ENCODE peak calls at places on chromosomes 4 and X, in six cellular contexts. One of them, this sample, is unnamed.

GRCh38 chr4:6963139-6963611 is 53.5 kb downstream of the TBC1D14 start:
- DNase-seq in PC-9: no peak
- DNase-seq in lung: no peak
- DNase-seq in tibial artery: no peak
- DNase-seq in psoas muscle: no peak
- DNase-seq in colonic mucosa: no peak
- DNase-seq in this sample: no peak

GRCh38 chr4:119984998-119985397 is 81.7 kb downstream of the MAD2L1 start:
- DNase-seq in tibial artery: no peak
- DNase-seq in colonic mucosa: no peak
- DNase-seq in lung: no peak
- DNase-seq in PC-9: no peak
- DNase-seq in psoas muscle: no peak
- DNase-seq in this sample: no peak

GRCh38 chrX:126456136-126456535 is 96.5 kb downstream of the DCAF12L1 start:
- DNase-seq in PC-9: no peak
- DNase-seq in lung: no peak
- DNase-seq in colonic mucosa: no peak
- DNase-seq in tibial artery: no peak
- DNase-seq in psoas muscle: no peak
- DNase-seq in this sample: no peak

GRCh38 chrX:137999071-137999470 is 433.1 kb downstream of the ZIC3 start:
- DNase-seq in colonic mucosa: no peak
- DNase-seq in psoas muscle: no peak
- DNase-seq in lung: no peak
- DNase-seq in PC-9: no peak
- DNase-seq in tibial artery: no peak
- DNase-seq in this sample: no peak

GRCh38 chr4:176291748-176292147 is 22.7 kb upstream of the ASB5 start:
- DNase-seq in lung: no peak
- DNase-seq in colonic mucosa: no peak
- DNase-seq in psoas muscle: no peak
- DNase-seq in tibial artery: no peak
- DNase-seq in PC-9: no peak
- DNase-seq in this sample: no peak

GRCh38 chr4:181148470-181148869 is 1094.7 kb upstream of the TENM3 start:
- DNase-seq in PC-9: no peak
- DNase-seq in lung: no peak
- DNase-seq in tibial artery: no peak
- DNase-seq in psoas muscle: no peak
- DNase-seq in colonic mucosa: no peak
- DNase-seq in this sample: no peak

GRCh38 chr4:4984186-4984585 is 35.1 kb downstream of the CYTL1 start:
- DNase-seq in colonic mucosa: no peak
- DNase-seq in psoas muscle: no peak
- DNase-seq in lung: no peak
- DNase-seq in PC-9: no peak
- DNase-seq in tibial artery: no peak
- DNase-seq in this sample: no peak

GRCh38 chrX:2691543-2692220 is 587 bp downstream of the CD99 start:
- DNase-seq in lung: peak; percentile 56
- DNase-seq in PC-9: peak; percentile 19
- DNase-seq in tibial artery: peak; percentile 72
- DNase-seq in colonic mucosa: peak; percentile 70
- DNase-seq in psoas muscle: peak; percentile 77
- DNase-seq in this sample: no peak

GRCh38 chr4:72205831-72206230 is 174.0 kb downstream of the NPFFR2 start:
- DNase-seq in psoas muscle: no peak
- DNase-seq in colonic mucosa: no peak
- DNase-seq in tibial artery: no peak
- DNase-seq in lung: no peak
- DNase-seq in PC-9: peak; percentile 6
- DNase-seq in this sample: no peak

GRCh38 chr4:128766781-128767180 is 42.7 kb upstream of the JADE1 start:
- DNase-seq in lung: no peak
- DNase-seq in tibial artery: no peak
- DNase-seq in PC-9: no peak
- DNase-seq in colonic mucosa: no peak
- DNase-seq in psoas muscle: no peak
- DNase-seq in this sample: no peak

GRCh38 chrX:100512471-100512870 is 72.3 kb upstream of the TNMD start:
- DNase-seq in colonic mucosa: no peak
- DNase-seq in lung: no peak
- DNase-seq in PC-9: no peak
- DNase-seq in tibial artery: no peak
- DNase-seq in psoas muscle: no peak
- DNase-seq in this sample: no peak

GRCh38 chrX:101619336-101619735 is 1.5 kb upstream of the ARMCX6 start:
- DNase-seq in psoas muscle: no peak
- DNase-seq in colonic mucosa: no peak
- DNase-seq in tibial artery: no peak
- DNase-seq in lung: no peak
- DNase-seq in PC-9: peak; percentile 8
- DNase-seq in this sample: no peak

GRCh38 chr4:136741468-136741867 is 790.8 kb downstream of the PCDH18 start:
- DNase-seq in psoas muscle: no peak
- DNase-seq in PC-9: no peak
- DNase-seq in tibial artery: no peak
- DNase-seq in lung: no peak
- DNase-seq in colonic mucosa: no peak
- DNase-seq in this sample: no peak

GRCh38 chr4:17120761-17121160 is 222.3 kb upstream of the LDB2 start:
- DNase-seq in tibial artery: no peak
- DNase-seq in colonic mucosa: no peak
- DNase-seq in psoas muscle: no peak
- DNase-seq in PC-9: no peak
- DNase-seq in lung: no peak
- DNase-seq in this sample: no peak

GRCh38 chrX:154016366-154017076 is 3.2 kb downstream of the IRAK1 start:
- DNase-seq in colonic mucosa: no peak
- DNase-seq in PC-9: no peak
- DNase-seq in psoas muscle: no peak
- DNase-seq in lung: no peak
- DNase-seq in tibial artery: no peak
- DNase-seq in this sample: no peak

GRCh38 chrX:12360389-12360788 is 222.1 kb downstream of the FRMPD4 start:
- DNase-seq in PC-9: no peak
- DNase-seq in psoas muscle: no peak
- DNase-seq in tibial artery: no peak
- DNase-seq in colonic mucosa: no peak
- DNase-seq in lung: no peak
- DNase-seq in this sample: no peak

GRCh38 chr4:1595789-1596325 is 88.3 kb downstream of the FAM53A start:
- DNase-seq in tibial artery: no peak
- DNase-seq in colonic mucosa: no peak
- DNase-seq in lung: no peak
- DNase-seq in PC-9: no peak
- DNase-seq in psoas muscle: peak; percentile 16
- DNase-seq in this sample: no peak

GRCh38 chrX:104803219-104803618 is 237.2 kb downstream of the IL1RAPL2 start:
- DNase-seq in lung: no peak
- DNase-seq in tibial artery: no peak
- DNase-seq in psoas muscle: no peak
- DNase-seq in colonic mucosa: no peak
- DNase-seq in PC-9: no peak
- DNase-seq in this sample: no peak

GRCh38 chrX:18640686-18641085 is 31.2 kb downstream of the RS1 start:
- DNase-seq in tibial artery: no peak
- DNase-seq in PC-9: no peak
- DNase-seq in lung: no peak
- DNase-seq in psoas muscle: no peak
- DNase-seq in colonic mucosa: no peak
- DNase-seq in this sample: no peak

GRCh38 chr4:107858158-107858742 is 33.5 kb downstream of the SGMS2 start:
- DNase-seq in tibial artery: no peak
- DNase-seq in colonic mucosa: no peak
- DNase-seq in psoas muscle: no peak
- DNase-seq in lung: no peak
- DNase-seq in PC-9: no peak
- DNase-seq in this sample: no peak

GRCh38 chr4:6619116-6619465 is 21.4 kb upstream of the MRFAP1 start:
- DNase-seq in tibial artery: no peak
- DNase-seq in lung: no peak
- DNase-seq in PC-9: no peak
- DNase-seq in psoas muscle: no peak
- DNase-seq in colonic mucosa: no peak
- DNase-seq in this sample: no peak

GRCh38 chr4:102612195-102612594 is 111.0 kb downstream of the NFKB1 start:
- DNase-seq in tibial artery: no peak
- DNase-seq in colonic mucosa: no peak
- DNase-seq in psoas muscle: no peak
- DNase-seq in PC-9: no peak
- DNase-seq in lung: no peak
- DNase-seq in this sample: no peak

GRCh38 chr4:62881901-62882300 is 1527.3 kb downstream of the TECRL start:
- DNase-seq in psoas muscle: no peak
- DNase-seq in lung: no peak
- DNase-seq in PC-9: no peak
- DNase-seq in tibial artery: no peak
- DNase-seq in colonic mucosa: no peak
- DNase-seq in this sample: no peak

GRCh38 chrX:122087353-122087752 is 1039.9 kb downstream of the GLUD2 start:
- DNase-seq in psoas muscle: no peak
- DNase-seq in colonic mucosa: no peak
- DNase-seq in PC-9: no peak
- DNase-seq in tibial artery: no peak
- DNase-seq in lung: no peak
- DNase-seq in this sample: no peak

GRCh38 chr4:73070072-73070385 is 513 bp upstream of the COX18 start:
- DNase-seq in colonic mucosa: no peak
- DNase-seq in lung: no peak
- DNase-seq in PC-9: no peak
- DNase-seq in psoas muscle: no peak
- DNase-seq in tibial artery: no peak
- DNase-seq in this sample: no peak

GRCh38 chr4:158821228-158822009 is 52.6 kb downstream of the FNIP2 start:
- DNase-seq in psoas muscle: no peak
- DNase-seq in lung: no peak
- DNase-seq in tibial artery: no peak
- DNase-seq in colonic mucosa: no peak
- DNase-seq in PC-9: no peak
- DNase-seq in this sample: peak; percentile 36

GRCh38 chrX:74535211-74535621 is 79.2 kb downstream of the RLIM start:
- DNase-seq in colonic mucosa: peak; percentile 24
- DNase-seq in psoas muscle: no peak
- DNase-seq in tibial artery: peak; percentile 21
- DNase-seq in lung: no peak
- DNase-seq in PC-9: no peak
- DNase-seq in this sample: no peak

GRCh38 chrX:10156199-10157031 is at the start of gene CLCN4:
- DNase-seq in colonic mucosa: peak; percentile 36
- DNase-seq in tibial artery: peak; percentile 57
- DNase-seq in psoas muscle: peak; percentile 89
- DNase-seq in lung: peak; percentile 61
- DNase-seq in PC-9: peak; percentile 80
- DNase-seq in this sample: peak; percentile 80

GRCh38 chrX:119427024-119427794 is 28.1 kb downstream of the SLC25A43 start:
- DNase-seq in PC-9: no peak
- DNase-seq in tibial artery: no peak
- DNase-seq in lung: no peak
- DNase-seq in psoas muscle: no peak
- DNase-seq in colonic mucosa: no peak
- DNase-seq in this sample: no peak

GRCh38 chr4:81470456-81471327 is 1.0 kb downstream of the RASGEF1B start:
- DNase-seq in PC-9: peak; percentile 5
- DNase-seq in psoas muscle: peak; percentile 67
- DNase-seq in lung: peak; percentile 52
- DNase-seq in tibial artery: peak; percentile 73
- DNase-seq in colonic mucosa: peak; percentile 68
- DNase-seq in this sample: peak; percentile 34
- H3K27ac ChIP-seq in PC-9: no peak overlapping the region
- H3K27ac ChIP-seq in psoas muscle: peak overlapping the region; percentile 85
- H3K27ac ChIP-seq in lung: peak overlapping the region; percentile 84
- H3K27ac ChIP-seq in tibial artery: peak overlapping the region; percentile 92
- H3K27ac ChIP-seq in colonic mucosa: peak overlapping the region; percentile 98
- H3K27ac ChIP-seq in this sample: peak overlapping the region; percentile 92

GRCh38 chrX:72122621-72123275 is 9.0 kb downstream of the RTL5 start:
- DNase-seq in lung: no peak
- DNase-seq in colonic mucosa: no peak
- DNase-seq in tibial artery: no peak
- DNase-seq in psoas muscle: no peak
- DNase-seq in PC-9: no peak
- DNase-seq in this sample: no peak
- H3K27ac ChIP-seq in lung: peak overlapping the region; percentile 58
- H3K27ac ChIP-seq in colonic mucosa: no peak overlapping the region
- H3K27ac ChIP-seq in tibial artery: peak overlapping the region; percentile 82
- H3K27ac ChIP-seq in psoas muscle: no peak overlapping the region
- H3K27ac ChIP-seq in PC-9: no peak overlapping the region
- H3K27ac ChIP-seq in this sample: peak overlapping the region; percentile 81

GRCh38 chr4:174918058-174918457 is at the start of gene ADAM29:
- DNase-seq in colonic mucosa: no peak
- DNase-seq in lung: no peak
- DNase-seq in tibial artery: no peak
- DNase-seq in psoas muscle: no peak
- DNase-seq in PC-9: no peak
- DNase-seq in this sample: no peak

DNA sequence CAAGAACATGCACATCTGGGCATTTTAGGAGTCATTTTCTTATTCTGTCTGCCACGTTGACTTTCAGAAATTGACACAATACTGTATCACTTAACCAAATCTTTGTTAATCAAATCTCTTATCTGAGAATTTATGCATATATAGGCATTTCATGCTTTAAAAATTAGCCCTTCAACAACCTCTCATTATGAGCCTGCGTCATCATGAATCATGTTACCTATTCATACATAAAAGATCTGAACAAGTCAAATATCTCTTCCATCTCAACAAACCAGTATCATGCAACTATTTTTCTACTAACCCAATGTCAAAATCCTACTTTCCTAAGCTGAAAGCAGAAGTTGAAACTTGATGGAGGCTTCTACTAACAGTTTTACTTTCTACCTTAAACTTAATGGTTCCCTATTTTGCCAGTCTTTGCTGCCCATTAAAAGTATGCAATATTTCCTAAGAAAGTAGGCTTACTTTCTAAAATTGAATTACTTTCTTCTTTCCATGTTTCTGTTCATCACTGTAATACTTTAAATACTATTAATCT is 1.8 kb downstream of the ADAM29 start:
- DNase-seq in PC-9: no peak
- DNase-seq in psoas muscle: no peak
- DNase-seq in lung: no peak
- DNase-seq in colonic mucosa: no peak
- DNase-seq in tibial artery: no peak
- DNase-seq in this sample: no peak
- H3K27ac ChIP-seq in PC-9: no peak overlapping the region
- H3K27ac ChIP-seq in psoas muscle: no peak overlapping the region
- H3K27ac ChIP-seq in lung: no peak overlapping the region
- H3K27ac ChIP-seq in colonic mucosa: no peak overlapping the region
- H3K27ac ChIP-seq in tibial artery: no peak overlapping the region
- H3K27ac ChIP-seq in this sample: no peak overlapping the region

GRCh38 chr4:189096717-189097116 is 844.0 kb upstream of the FRG1 start:
- DNase-seq in PC-9: no peak
- DNase-seq in lung: no peak
- DNase-seq in tibial artery: no peak
- DNase-seq in colonic mucosa: no peak
- DNase-seq in psoas muscle: no peak
- DNase-seq in this sample: no peak

GRCh38 chr4:189090174-189090814 is 850.4 kb upstream of the FRG1 start:
- DNase-seq in PC-9: no peak
- DNase-seq in colonic mucosa: no peak
- DNase-seq in tibial artery: no peak
- DNase-seq in psoas muscle: no peak
- DNase-seq in lung: no peak
- DNase-seq in this sample: no peak

GRCh38 chr4:189092596-189092995 is 848.1 kb upstream of the FRG1 start:
- DNase-seq in tibial artery: no peak
- DNase-seq in lung: no peak
- DNase-seq in psoas muscle: no peak
- DNase-seq in colonic mucosa: no peak
- DNase-seq in PC-9: no peak
- DNase-seq in this sample: no peak

GRCh38 chr4:189096108-189096507 is 844.6 kb upstream of the FRG1 start:
- DNase-seq in colonic mucosa: no peak
- DNase-seq in lung: no peak
- DNase-seq in tibial artery: no peak
- DNase-seq in PC-9: no peak
- DNase-seq in psoas muscle: no peak
- DNase-seq in this sample: no peak
- H3K27ac ChIP-seq in colonic mucosa: no peak overlapping the region
- H3K27ac ChIP-seq in lung: no peak overlapping the region
- H3K27ac ChIP-seq in tibial artery: no peak overlapping the region
- H3K27ac ChIP-seq in PC-9: no peak overlapping the region
- H3K27ac ChIP-seq in psoas muscle: no peak overlapping the region
- H3K27ac ChIP-seq in this sample: no peak overlapping the region